ENCODE peak calls at places on chromosome 7, in four cellular contexts. One of them, this sample, is unnamed.
A peak's percentile ranks its signal among the peaks of the same experiment; 100 is the strongest.

GRCh38 chr7:12643644-12644043 is 43.8 kb upstream of the ARL4A start:
- DNase-seq in mucosa of descending colon: no peak
- DNase-seq in ACHN: no peak
- DNase-seq in activated effector memory CD4-positive, alpha-beta T cell treated with anti-CD3 and anti-CD28 coated beads, Interleukin-2, amount 50 U/mL, for 16 hours: no peak
- DNase-seq in this sample: no peak

GRCh38 chr7:99404235-99404976 is 4.0 kb downstream of the PDAP1 start:
- DNase-seq in mucosa of descending colon: no peak
- DNase-seq in activated effector memory CD4-positive, alpha-beta T cell treated with anti-CD3 and anti-CD28 coated beads, Interleukin-2, amount 50 U/mL, for 16 hours: no peak
- DNase-seq in ACHN: no peak
- DNase-seq in this sample: no peak

GRCh38 chr7:142908921-142909870 is 23.7 kb upstream of the TRPV6 start:
- DNase-seq in ACHN: peak; percentile 45
- DNase-seq in activated effector memory CD4-positive, alpha-beta T cell treated with anti-CD3 and anti-CD28 coated beads, Interleukin-2, amount 50 U/mL, for 16 hours: no peak
- DNase-seq in mucosa of descending colon: no peak
- DNase-seq in this sample: peak; percentile 67

GRCh38 chr7:144468990-144469732 is 65.7 kb upstream of the NOBOX start:
- DNase-seq in mucosa of descending colon: no peak
- DNase-seq in activated effector memory CD4-positive, alpha-beta T cell treated with anti-CD3 and anti-CD28 coated beads, Interleukin-2, amount 50 U/mL, for 16 hours: no peak
- DNase-seq in ACHN: peak; percentile 35
- DNase-seq in this sample: no peak

GRCh38 chr7:66731986-66732385 is 8.5 kb upstream of the RABGEF1 start:
- DNase-seq in ACHN: no peak
- DNase-seq in mucosa of descending colon: no peak
- DNase-seq in activated effector memory CD4-positive, alpha-beta T cell treated with anti-CD3 and anti-CD28 coated beads, Interleukin-2, amount 50 U/mL, for 16 hours: no peak
- DNase-seq in this sample: no peak

GRCh38 chr7:75924251-75924650 is 9.3 kb downstream of the POR start:
- DNase-seq in ACHN: no peak
- DNase-seq in activated effector memory CD4-positive, alpha-beta T cell treated with anti-CD3 and anti-CD28 coated beads, Interleukin-2, amount 50 U/mL, for 16 hours: no peak
- DNase-seq in mucosa of descending colon: no peak
- DNase-seq in this sample: no peak

GRCh38 chr7:32785365-32785764 is 106.2 kb downstream of the KBTBD2 start:
- DNase-seq in activated effector memory CD4-positive, alpha-beta T cell treated with anti-CD3 and anti-CD28 coated beads, Interleukin-2, amount 50 U/mL, for 16 hours: no peak
- DNase-seq in mucosa of descending colon: no peak
- DNase-seq in ACHN: no peak
- DNase-seq in this sample: no peak

GRCh38 chr7:157472311-157473050 is 135.7 kb downstream of the DNAJB6 start:
- DNase-seq in mucosa of descending colon: no peak
- DNase-seq in activated effector memory CD4-positive, alpha-beta T cell treated with anti-CD3 and anti-CD28 coated beads, Interleukin-2, amount 50 U/mL, for 16 hours: no peak
- DNase-seq in ACHN: no peak
- DNase-seq in this sample: no peak

GRCh38 chr7:7274782-7275181 is 92.4 kb downstream of the C1GALT1 start:
- DNase-seq in mucosa of descending colon: no peak
- DNase-seq in activated effector memory CD4-positive, alpha-beta T cell treated with anti-CD3 and anti-CD28 coated beads, Interleukin-2, amount 50 U/mL, for 16 hours: no peak
- DNase-seq in ACHN: no peak
- DNase-seq in this sample: no peak

This sample was measured in SK-MEL-5.